ENCODE peak calls at places on chromosomes 1 and 21, in five cellular contexts. One of them, this sample, is unnamed.

GRCh38 chr1:109443476-109443875 is 17.2 kb upstream of the PSMA5 start:
- DNase-seq in B cell: no peak
- DNase-seq in Calu3: no peak
- DNase-seq in omental fat pad: no peak
- DNase-seq in AG10803: no peak
- DNase-seq in this sample: no peak

GRCh38 chr1:91755176-91755575 is 130.8 kb downstream of the TGFBR3 start:
- DNase-seq in B cell: no peak
- DNase-seq in Calu3: no peak
- DNase-seq in omental fat pad: no peak
- DNase-seq in AG10803: peak; percentile 94
- DNase-seq in this sample: no peak

GRCh38 chr1:156097499-156098178 is 15.4 kb upstream of the MEX3A start:
- DNase-seq in B cell: peak; percentile 23
- DNase-seq in Calu3: no peak
- DNase-seq in omental fat pad: no peak
- DNase-seq in AG10803: no peak
- DNase-seq in this sample: no peak

GRCh38 chr1:172812118-172812517 is 153.2 kb downstream of the FASLG start:
- DNase-seq in B cell: no peak
- DNase-seq in Calu3: no peak
- DNase-seq in omental fat pad: no peak
- DNase-seq in AG10803: no peak
- DNase-seq in this sample: no peak

GRCh38 chr21:42232176-42232825 is 13.4 kb downstream of the ABCG1 start:
- DNase-seq in B cell: peak; percentile 39
- DNase-seq in Calu3: no peak
- DNase-seq in omental fat pad: no peak
- DNase-seq in AG10803: no peak
- DNase-seq in this sample: no peak

GRCh38 chr1:204623894-204624361 is 61.6 kb downstream of the LRRN2 start:
- DNase-seq in B cell: peak; percentile 25
- DNase-seq in Calu3: peak; percentile 55
- DNase-seq in omental fat pad: no peak
- DNase-seq in AG10803: no peak
- DNase-seq in this sample: peak; percentile 63

GRCh38 chr1:16172964-16173446 is 17.1 kb upstream of the EPHA2 start:
- DNase-seq in B cell: no peak
- DNase-seq in Calu3: no peak
- DNase-seq in omental fat pad: no peak
- DNase-seq in AG10803: no peak
- DNase-seq in this sample: no peak

GRCh38 chr1:93324486-93325464 is 20.9 kb upstream of the DR1 start:
- DNase-seq in B cell: no peak
- DNase-seq in Calu3: peak; percentile 15
- DNase-seq in omental fat pad: no peak
- DNase-seq in AG10803: peak; percentile 70
- DNase-seq in this sample: no peak

GRCh38 chr1:103788377-103788776 is 38.7 kb downstream of the AMY1C start:
- DNase-seq in B cell: no peak
- DNase-seq in Calu3: peak; percentile 1
- DNase-seq in omental fat pad: no peak
- DNase-seq in AG10803: peak; percentile 1
- DNase-seq in this sample: no peak
- TF ChIP-seq CTCF in B cell: no peak
- TF ChIP-seq CTCF in Calu3: no peak
- TF ChIP-seq CTCF in omental fat pad: no peak
- TF ChIP-seq CTCF in AG10803: no peak
- TF ChIP-seq CTCF in this sample: no peak

DNA sequence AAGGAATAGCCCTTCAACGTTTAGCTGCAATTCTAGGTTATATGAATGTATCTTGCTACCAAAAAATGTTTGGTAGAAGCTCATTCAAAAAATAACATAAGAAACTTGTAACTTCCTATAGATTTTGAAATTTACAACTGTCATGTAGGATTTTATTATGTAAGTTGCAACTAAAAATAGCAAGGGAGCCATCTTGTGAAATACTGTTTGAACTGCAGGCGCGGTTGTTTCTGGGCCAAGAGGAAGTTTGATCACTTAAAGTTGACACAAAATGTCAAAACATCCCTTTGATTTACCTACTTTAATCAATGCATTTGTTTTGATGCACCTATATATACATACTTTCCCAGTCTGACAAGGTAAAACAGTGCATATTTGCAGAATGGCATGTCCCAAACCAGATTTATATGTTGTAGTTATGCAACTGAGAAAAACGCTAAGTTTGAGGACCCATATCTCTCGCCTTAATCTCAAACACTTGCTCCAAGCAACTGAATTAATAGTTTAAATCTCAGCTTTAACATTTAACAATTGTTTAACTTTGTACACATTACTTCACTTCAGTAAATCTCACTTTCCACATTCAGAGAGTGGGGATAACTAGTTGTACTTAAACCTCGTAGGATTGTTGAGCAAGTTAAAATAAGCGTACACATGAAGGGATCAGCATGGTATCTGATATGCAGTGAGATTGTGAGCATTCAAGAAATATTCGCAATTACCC is 63.9 kb downstream of the KCNK2 start:
- DNase-seq in B cell: no peak
- DNase-seq in Calu3: peak; percentile 40
- DNase-seq in omental fat pad: no peak
- DNase-seq in AG10803: peak; percentile 13
- DNase-seq in this sample: peak; percentile 11
- TF ChIP-seq CTCF in B cell: no peak
- TF ChIP-seq CTCF in Calu3: peak; percentile 64
- TF ChIP-seq CTCF in omental fat pad: no peak
- TF ChIP-seq CTCF in AG10803: peak; percentile 36
- TF ChIP-seq CTCF in this sample: no peak

DNA sequence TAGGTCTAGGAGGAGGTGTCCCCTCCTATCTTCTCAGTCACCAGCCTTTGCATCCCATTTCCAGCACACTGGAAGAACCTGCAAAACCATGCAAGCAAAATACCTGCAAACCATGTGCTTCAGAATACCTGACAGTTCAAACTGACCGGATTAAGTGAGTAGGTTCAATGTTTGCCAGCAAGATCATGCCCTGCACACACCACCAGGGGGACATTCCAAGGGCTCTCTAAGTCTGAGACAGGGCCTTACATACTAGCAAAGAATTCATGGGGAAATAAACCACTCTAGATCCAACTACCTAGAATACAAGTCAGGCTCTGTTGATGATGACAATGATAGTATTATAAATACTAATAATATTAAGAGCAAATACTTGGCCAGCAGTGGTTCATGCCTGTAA is 27.6 kb downstream of the INPP5B start:
- DNase-seq in B cell: no peak
- DNase-seq in Calu3: peak; percentile 24
- DNase-seq in omental fat pad: no peak
- DNase-seq in AG10803: peak; percentile 34
- DNase-seq in this sample: peak; percentile 41
- TF ChIP-seq CTCF in B cell: peak; percentile 53
- TF ChIP-seq CTCF in Calu3: peak; percentile 35
- TF ChIP-seq CTCF in omental fat pad: no peak
- TF ChIP-seq CTCF in AG10803: peak; percentile 53
- TF ChIP-seq CTCF in this sample: no peak

GRCh38 chr1:4713669-4714068 is 59.3 kb downstream of the AJAP1 start:
- DNase-seq in B cell: no peak
- DNase-seq in Calu3: no peak
- DNase-seq in omental fat pad: no peak
- DNase-seq in AG10803: no peak
- DNase-seq in this sample: no peak

GRCh38 chr1:4711191-4711915 is 56.9 kb downstream of the AJAP1 start:
- DNase-seq in B cell: no peak
- DNase-seq in Calu3: no peak
- DNase-seq in omental fat pad: no peak
- DNase-seq in AG10803: no peak
- DNase-seq in this sample: no peak

GRCh38 chr1:4710592-4711190 is 56.3 kb downstream of the AJAP1 start:
- DNase-seq in B cell: no peak
- DNase-seq in Calu3: no peak
- DNase-seq in omental fat pad: no peak
- DNase-seq in AG10803: no peak
- DNase-seq in this sample: no peak

GRCh38 chr1:4708853-4709507 is 54.6 kb downstream of the AJAP1 start:
- DNase-seq in B cell: no peak
- DNase-seq in Calu3: no peak
- DNase-seq in omental fat pad: no peak
- DNase-seq in AG10803: peak; percentile 16
- DNase-seq in this sample: no peak

DNA sequence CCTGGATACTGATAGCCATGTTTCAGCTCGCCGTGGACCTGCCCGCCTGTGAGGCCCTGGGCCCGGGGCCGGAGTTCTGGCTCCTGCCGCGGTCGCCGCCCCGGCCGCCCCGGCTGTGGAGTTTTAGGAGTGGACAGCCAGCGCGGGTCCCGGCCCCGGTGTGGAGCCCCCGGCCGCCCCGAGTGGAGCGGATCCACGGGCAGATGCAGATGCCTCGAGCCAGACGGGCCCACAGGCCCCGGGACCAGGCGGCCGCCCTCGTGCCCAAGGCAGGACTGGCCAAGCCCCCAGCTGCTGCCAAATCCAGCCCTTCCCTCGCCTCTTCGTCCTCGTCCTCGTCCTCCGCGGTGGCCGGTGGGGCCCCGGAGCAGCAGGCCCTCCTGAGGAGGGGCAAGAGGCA is 57.5 kb downstream of the AJAP1 start:
- DNase-seq in B cell: no peak
- DNase-seq in Calu3: no peak
- DNase-seq in omental fat pad: no peak
- DNase-seq in AG10803: no peak
- DNase-seq in this sample: no peak
- TF ChIP-seq CTCF in B cell: no peak
- TF ChIP-seq CTCF in Calu3: no peak
- TF ChIP-seq CTCF in omental fat pad: no peak
- TF ChIP-seq CTCF in AG10803: no peak
- TF ChIP-seq CTCF in this sample: no peak

GRCh38 chr1:229229721-229230135 is 41.2 kb upstream of the RAB4A start:
- DNase-seq in B cell: no peak
- DNase-seq in Calu3: peak; percentile 42
- DNase-seq in omental fat pad: no peak
- DNase-seq in AG10803: peak; percentile 55
- DNase-seq in this sample: no peak

GRCh38 chr1:229229137-229229720 is 41.7 kb upstream of the RAB4A start:
- DNase-seq in B cell: no peak
- DNase-seq in Calu3: peak; percentile 76
- DNase-seq in omental fat pad: no peak
- DNase-seq in AG10803: peak; percentile 40
- DNase-seq in this sample: no peak

GRCh38 chr1:229230893-229231753 is 39.8 kb upstream of the RAB4A start:
- DNase-seq in B cell: no peak
- DNase-seq in Calu3: peak; percentile 42
- DNase-seq in omental fat pad: no peak
- DNase-seq in AG10803: no peak
- DNase-seq in this sample: peak; percentile 50

GRCh38 chr1:229230136-229230892 is 40.6 kb upstream of the RAB4A start:
- DNase-seq in B cell: no peak
- DNase-seq in Calu3: peak; percentile 9
- DNase-seq in omental fat pad: no peak
- DNase-seq in AG10803: no peak
- DNase-seq in this sample: no peak

DNA sequence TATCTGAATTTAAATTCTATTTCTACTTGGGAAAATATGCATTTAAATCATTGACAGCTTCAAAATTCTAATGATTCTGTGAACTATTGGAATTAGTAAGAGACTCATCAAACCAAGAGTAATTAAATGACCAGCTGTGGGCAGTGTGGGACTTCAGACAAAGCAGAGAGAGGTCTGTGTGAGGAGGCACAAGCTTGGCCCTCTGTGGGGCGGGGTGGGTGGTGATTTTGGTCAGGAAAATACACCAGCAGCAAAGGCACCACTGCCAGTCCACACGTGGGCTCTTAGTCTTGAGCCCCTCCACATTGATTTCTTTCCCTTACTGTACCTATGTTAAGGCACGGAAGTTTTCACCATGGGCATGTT is 39.2 kb upstream of the RAB4A start:
- DNase-seq in B cell: no peak
- DNase-seq in Calu3: peak; percentile 28
- DNase-seq in omental fat pad: no peak
- DNase-seq in AG10803: no peak
- DNase-seq in this sample: no peak
- TF ChIP-seq CTCF in B cell: no peak
- TF ChIP-seq CTCF in Calu3: peak; percentile 17
- TF ChIP-seq CTCF in omental fat pad: no peak
- TF ChIP-seq CTCF in AG10803: no peak
- TF ChIP-seq CTCF in this sample: no peak

GRCh38 chr21:38494688-38495087 is 3.6 kb downstream of the ERG start:
- DNase-seq in B cell: no peak
- DNase-seq in Calu3: no peak
- DNase-seq in omental fat pad: no peak
- DNase-seq in AG10803: no peak
- DNase-seq in this sample: no peak
- TF ChIP-seq CTCF in B cell: no peak
- TF ChIP-seq CTCF in Calu3: no peak
- TF ChIP-seq CTCF in omental fat pad: no peak
- TF ChIP-seq CTCF in AG10803: no peak
- TF ChIP-seq CTCF in this sample: no peak

DNA sequence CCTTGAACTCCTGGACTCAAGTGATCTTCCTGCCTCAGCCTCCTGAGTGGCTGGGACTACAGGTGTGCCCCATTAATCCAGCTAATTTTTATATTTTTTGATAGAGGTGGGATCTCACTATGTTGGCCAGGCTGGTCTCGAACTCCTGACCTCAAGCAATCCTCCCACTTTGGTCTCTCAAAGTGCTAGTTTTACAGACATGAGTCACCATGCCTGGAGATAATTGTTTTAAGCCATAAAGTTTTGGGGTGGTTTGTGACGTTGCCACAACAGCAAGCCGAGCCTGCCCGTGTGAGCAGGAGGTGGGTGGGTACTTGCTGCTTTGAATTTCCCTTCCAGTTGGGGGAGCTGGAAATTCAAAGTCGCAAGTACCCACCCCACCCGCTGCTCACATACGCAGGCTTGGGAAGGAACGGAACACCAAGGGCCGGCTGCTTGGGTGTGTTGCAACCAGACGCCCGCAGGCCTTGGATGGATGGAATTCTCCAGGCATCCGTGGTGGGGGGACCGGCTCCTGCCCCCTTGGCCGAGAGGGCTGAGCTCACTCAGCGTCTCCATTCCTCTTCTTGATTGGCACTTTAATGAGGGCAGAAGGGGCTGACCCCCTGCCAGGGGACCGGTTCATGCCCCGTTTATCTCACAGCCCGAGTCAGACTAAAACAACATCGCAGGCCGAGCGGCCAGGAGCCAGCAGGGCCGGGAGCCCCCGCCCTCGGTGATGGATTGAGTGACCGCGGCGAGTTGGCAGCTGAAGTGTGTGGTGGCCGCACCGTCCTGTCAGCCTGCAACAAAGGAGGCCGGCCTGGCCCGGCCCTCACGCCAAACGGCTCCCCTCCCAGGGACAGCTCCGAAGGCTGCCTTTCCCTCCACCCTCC is 78.1 kb downstream of the DHRS3 start:
- DNase-seq in B cell: no peak
- DNase-seq in Calu3: peak; percentile 78
- DNase-seq in omental fat pad: no peak
- DNase-seq in AG10803: peak; percentile 97
- DNase-seq in this sample: peak; percentile 57
- TF ChIP-seq CTCF in B cell: no peak
- TF ChIP-seq CTCF in Calu3: no peak
- TF ChIP-seq CTCF in omental fat pad: no peak
- TF ChIP-seq CTCF in AG10803: peak; percentile 28
- TF ChIP-seq CTCF in this sample: no peak

GRCh38 chr1:90114521-90115141 is 119.7 kb downstream of the ZNF326 start:
- DNase-seq in B cell: peak; percentile 2
- DNase-seq in Calu3: peak; percentile 17
- DNase-seq in omental fat pad: no peak
- DNase-seq in AG10803: peak; percentile 44
- DNase-seq in this sample: no peak
- TF ChIP-seq CTCF in B cell: peak; percentile 56
- TF ChIP-seq CTCF in Calu3: no peak
- TF ChIP-seq CTCF in omental fat pad: no peak
- TF ChIP-seq CTCF in AG10803: peak; percentile 75
- TF ChIP-seq CTCF in this sample: peak; percentile 47